ENCODE peak calls at places on chromosomes 1 and 21, in ten cellular contexts. E is HCT116; F is body of pancreas; Q is stimulated activated CD4-positive, alpha-beta T cell treated with anti-CD3 and anti-CD28 coated beads, Interleukin-12 subunit alpha, Interleukin-12 subunit beta, amount 100 ng/mL, for 4 hours; S is caudate nucleus; W is NCI-H524; R is activated T-helper 1 cell treated with anti-CD3 and anti-CD28 coated beads, Interleukin-2, amount 50 U/mL, for 16 hours; V is non-pigmented ciliary epithelial cell; H is heart left ventricle; M is NCI-H1092. C is an unnamed sample.
A peak's percentile ranks its signal among the peaks of the same experiment; 100 is the strongest.

GRCh38 chr1:234478152-234478480 is 863 bp downstream of the TARBP1 start:
- DNase-seq in E (no peak), F (peak; percentile 75), Q (peak; percentile 67), S (peak; percentile 43), W (peak; percentile 55), R (peak; percentile 61), V (no peak), H (peak; percentile 66), M (peak; percentile 58), C (no peak)

GRCh38 chr1:182120411-182121258 is 59.1 kb upstream of the ZNF648 start:
- DNase-seq in E (no peak), F (peak; percentile 86), Q (no peak), S (peak; percentile 76), W (no peak), R (no peak), V (no peak), H (peak; percentile 27), M (peak; percentile 10), C (no peak)

GRCh38 chr1:117695796-117696505 is 90.1 kb downstream of the TENT5C start:
- DNase-seq in E (no peak), F (peak; percentile 33), Q (no peak), S (no peak), W (no peak), R (no peak), V (peak; percentile 90), H (peak; percentile 43), M (no peak), C (no peak)

GRCh38 chr1:7385471-7386225 is 385.4 kb upstream of the VAMP3 start:
- DNase-seq in E (no peak), F (no peak), Q (no peak), S (no peak), W (peak; percentile 30), R (no peak), V (no peak), H (peak; percentile 9), M (no peak), C (no peak)

GRCh38 chr21:34276711-34277425 is 86.9 kb upstream of the KCNE2 start:
- DNase-seq in E (no peak), F (no peak), Q (no peak), S (no peak), W (peak; percentile 16), R (no peak), V (no peak), H (no peak), M (no peak), C (no peak)

GRCh38 chr1:201745023-201745422 is 83.9 kb upstream of the IPO9 start:
- DNase-seq in E (no peak), F (no peak), Q (no peak), S (no peak), W (no peak), R (no peak), V (no peak), H (no peak), M (no peak), C (no peak)

GRCh38 chr1:162088281-162088969 is 18.9 kb downstream of the NOS1AP start:
- DNase-seq in E (no peak), F (no peak), Q (no peak), S (no peak), W (no peak), R (no peak), V (no peak), H (no peak), M (no peak), C (no peak)

GRCh38 chr1:26696645-26697440 is 1.0 kb downstream of the ARID1A start:
- DNase-seq in E (no peak), F (peak; percentile 45), Q (peak; percentile 71), S (peak; percentile 35), W (no peak), R (peak; percentile 61), V (no peak), H (peak; percentile 40), M (no peak), C (no peak)

GRCh38 chr1:201042663-201043461 is 19.3 kb upstream of the KIF21B start:
- DNase-seq in E (peak; percentile 65), F (peak; percentile 74), Q (peak; percentile 60), S (peak; percentile 65), W (peak; percentile 67), R (peak; percentile 43), V (no peak), H (peak; percentile 58), M (peak; percentile 78), C (peak; percentile 56)

GRCh38 chr1:215891673-215892072 is 324.6 kb downstream of the KCTD3 start:
- DNase-seq in E (no peak), F (no peak), Q (no peak), S (no peak), W (no peak), R (no peak), V (no peak), H (no peak), M (no peak), C (no peak)

GRCh38 chr21:41507521-41508414 is at the start of gene TMPRSS2:
- DNase-seq in E (no peak), F (peak; percentile 93), Q (no peak), S (no peak), W (no peak), R (no peak), V (no peak), H (no peak), M (no peak), C (no peak)

GRCh38 chr1:109304221-109304915 is 2.4 kb downstream of the MYBPHL start:
- DNase-seq in E (no peak), F (no peak), Q (no peak), S (peak; percentile 76), W (no peak), R (no peak), V (no peak), H (no peak), M (no peak), C (no peak)

GRCh38 chr1:210132582-210132981 is 100.0 kb upstream of the SERTAD4 start:
- DNase-seq in E (no peak), F (no peak), Q (no peak), S (no peak), W (no peak), R (no peak), V (peak; percentile 4), H (no peak), M (no peak), C (no peak)

GRCh38 chr1:37949524-37950152 is 2.8 kb upstream of the INPP5B start:
- DNase-seq in E (no peak), F (no peak), Q (no peak), S (no peak), W (no peak), R (no peak), V (no peak), H (no peak), M (no peak), C (no peak)

GRCh38 chr1:203322480-203323179 is 17.3 kb downstream of the BTG2 start:
- DNase-seq in E (no peak), F (peak; percentile 85), Q (no peak), S (no peak), W (peak; percentile 72), R (no peak), V (no peak), H (peak; percentile 46), M (no peak), C (no peak)

GRCh38 chr1:162335126-162335525 is 41.5 kb downstream of the SPATA46 start:
- DNase-seq in E (no peak), F (no peak), Q (no peak), S (no peak), W (no peak), R (no peak), V (no peak), H (peak; percentile 69), M (no peak), C (no peak)

GRCh38 chr1:22154626-22155025 is 11.7 kb upstream of the WNT4 start:
- DNase-seq in E (no peak), F (no peak), Q (no peak), S (no peak), W (no peak), R (no peak), V (no peak), H (no peak), M (no peak), C (no peak)

GRCh38 chr1:59061876-59062275 is 235.0 kb upstream of the FGGY start:
- DNase-seq in E (peak; percentile 32), F (peak; percentile 59), Q (no peak), S (no peak), W (no peak), R (no peak), V (peak; percentile 84), H (peak; percentile 73), M (no peak), C (no peak)

GRCh38 chr1:212475151-212475550 is 42.4 kb downstream of the NENF start:
- DNase-seq in E (no peak), F (no peak), Q (no peak), S (peak; percentile 6), W (no peak), R (no peak), V (no peak), H (no peak), M (no peak), C (no peak)

GRCh38 chr1:57340361-57341192 is 83.3 kb downstream of the DAB1 start:
- DNase-seq in E (no peak), F (no peak), Q (no peak), S (no peak), W (peak; percentile 48), R (no peak), V (no peak), H (no peak), M (no peak), C (no peak)

GRCh38 chr1:14334336-14335176 is 263.9 kb upstream of the KAZN start:
- DNase-seq in E (no peak), F (no peak), Q (peak; percentile 3), S (no peak), W (no peak), R (no peak), V (no peak), H (no peak), M (no peak), C (no peak)

GRCh38 chr1:85296980-85297379 is 20.5 kb upstream of the BCL10 start:
- DNase-seq in E (no peak), F (no peak), Q (no peak), S (no peak), W (no peak), R (no peak), V (no peak), H (no peak), M (no peak), C (no peak)

GRCh38 chr1:12475947-12476346 is 142.1 kb downstream of the DHRS3 start:
- DNase-seq in E (no peak), F (peak; percentile 50), Q (no peak), S (no peak), W (no peak), R (no peak), V (peak; percentile 71), H (no peak), M (no peak), C (no peak)

GRCh38 chr21:39843483-39843882 is 23.8 kb upstream of the PCP4 start:
- DNase-seq in E (no peak), F (no peak), Q (no peak), S (no peak), W (no peak), R (no peak), V (no peak), H (no peak), M (no peak), C (no peak)

GRCh38 chr1:239308701-239309333 is 77.6 kb upstream of the CHRM3 start:
- DNase-seq in E (no peak), F (peak; percentile 75), Q (peak; percentile 13), S (no peak), W (peak; percentile 4), R (no peak), V (no peak), H (no peak), M (peak; percentile 4), C (no peak)